ENCODE peak calls at places on chromosomes 2 and 18, in four cellular contexts. One of them, this sample, is unnamed.

GRCh38 chr18:48800479-48800876 is 150.3 kb downstream of the SMAD7 start:
- DNase-seq in psoas muscle: peak; percentile 28
- DNase-seq in IMR-90: no peak
- DNase-seq in CD8-positive, alpha-beta T cell: no peak
- DNase-seq in this sample: no peak

GRCh38 chr18:50578030-50578429 is 18.1 kb downstream of the MAPK4 start:
- DNase-seq in IMR-90: no peak
- DNase-seq in CD8-positive, alpha-beta T cell: no peak
- DNase-seq in psoas muscle: no peak
- DNase-seq in this sample: no peak

GRCh38 chr2:55511508-55512124 is 7.9 kb upstream of the CFAP36 start:
- DNase-seq in psoas muscle: no peak
- DNase-seq in IMR-90: peak; percentile 50
- DNase-seq in CD8-positive, alpha-beta T cell: no peak
- DNase-seq in this sample: peak; percentile 22

GRCh38 chr2:128271891-128272585 is 46.6 kb downstream of the HS6ST1 start:
- DNase-seq in IMR-90: no peak
- DNase-seq in CD8-positive, alpha-beta T cell: no peak
- DNase-seq in psoas muscle: peak; percentile 49
- DNase-seq in this sample: no peak

GRCh38 chr18:36895606-36896005 is 66.7 kb downstream of the KIAA1328 start:
- DNase-seq in IMR-90: no peak
- DNase-seq in CD8-positive, alpha-beta T cell: no peak
- DNase-seq in psoas muscle: no peak
- DNase-seq in this sample: no peak

GRCh38 chr2:113264713-113265403 is 13.9 kb downstream of the PAX8 start:
- DNase-seq in IMR-90: no peak
- DNase-seq in psoas muscle: no peak
- DNase-seq in CD8-positive, alpha-beta T cell: no peak
- DNase-seq in this sample: no peak

GRCh38 chr2:171459498-171459897 is 25.5 kb downstream of the DCAF17 start:
- DNase-seq in psoas muscle: no peak
- DNase-seq in CD8-positive, alpha-beta T cell: no peak
- DNase-seq in IMR-90: no peak
- DNase-seq in this sample: no peak

GRCh38 chr2:23449831-23450331 is 64.9 kb downstream of the KLHL29 start:
- DNase-seq in CD8-positive, alpha-beta T cell: no peak
- DNase-seq in IMR-90: no peak
- DNase-seq in psoas muscle: no peak
- DNase-seq in this sample: no peak

GRCh38 chr2:239602290-239603282 is 201.8 kb upstream of the HDAC4 start:
- DNase-seq in CD8-positive, alpha-beta T cell: no peak
- DNase-seq in psoas muscle: peak; percentile 23
- DNase-seq in IMR-90: no peak
- DNase-seq in this sample: no peak

GRCh38 chr2:120661551-120661950 is 74.1 kb upstream of the GLI2 start:
- DNase-seq in IMR-90: no peak
- DNase-seq in psoas muscle: peak; percentile 78
- DNase-seq in CD8-positive, alpha-beta T cell: no peak
- DNase-seq in this sample: peak; percentile 68

GRCh38 chr2:108575132-108575966 is 41.1 kb downstream of the LIMS1 start:
- DNase-seq in CD8-positive, alpha-beta T cell: no peak
- DNase-seq in psoas muscle: no peak
- DNase-seq in IMR-90: peak; percentile 95
- DNase-seq in this sample: no peak

GRCh38 chr2:28702415-28702859 is 49.2 kb upstream of the PPP1CB start:
- DNase-seq in IMR-90: no peak
- DNase-seq in psoas muscle: no peak
- DNase-seq in CD8-positive, alpha-beta T cell: no peak
- DNase-seq in this sample: no peak

GRCh38 chr2:136141510-136142154 is 23.7 kb upstream of the CXCR4 start:
- DNase-seq in CD8-positive, alpha-beta T cell: no peak
- DNase-seq in psoas muscle: no peak
- DNase-seq in IMR-90: no peak
- DNase-seq in this sample: no peak

GRCh38 chr2:26396734-26397298 is 4.9 kb upstream of the DRC1 start:
- DNase-seq in psoas muscle: no peak
- DNase-seq in CD8-positive, alpha-beta T cell: no peak
- DNase-seq in IMR-90: no peak
- DNase-seq in this sample: no peak

GRCh38 chr2:230400454-230400853 is 15.5 kb upstream of the SP100 start:
- DNase-seq in psoas muscle: no peak
- DNase-seq in CD8-positive, alpha-beta T cell: no peak
- DNase-seq in IMR-90: peak; percentile 65
- DNase-seq in this sample: no peak

GRCh38 chr2:195932-196331 is 67.9 kb downstream of the SH3YL1 start:
- DNase-seq in CD8-positive, alpha-beta T cell: no peak
- DNase-seq in psoas muscle: no peak
- DNase-seq in IMR-90: no peak
- DNase-seq in this sample: no peak

GRCh38 chr2:196336715-196337617 is 165.6 kb upstream of the STK17B start:
- DNase-seq in CD8-positive, alpha-beta T cell: no peak
- DNase-seq in psoas muscle: no peak
- DNase-seq in IMR-90: peak; percentile 58
- DNase-seq in this sample: peak; percentile 11

GRCh38 chr2:190446193-190446592 is 38.0 kb downstream of the MFSD6 start:
- DNase-seq in psoas muscle: no peak
- DNase-seq in IMR-90: no peak
- DNase-seq in CD8-positive, alpha-beta T cell: no peak
- DNase-seq in this sample: no peak

GRCh38 chr2:112803691-112804521 is 19.6 kb upstream of the IL1A start:
- DNase-seq in CD8-positive, alpha-beta T cell: no peak
- DNase-seq in psoas muscle: no peak
- DNase-seq in IMR-90: peak; percentile 94
- DNase-seq in this sample: no peak

GRCh38 chr2:215447056-215447455 is 11.2 kb upstream of the FN1 start:
- DNase-seq in psoas muscle: no peak
- DNase-seq in IMR-90: peak; percentile 41
- DNase-seq in CD8-positive, alpha-beta T cell: no peak
- DNase-seq in this sample: no peak

GRCh38 chr2:191217580-191217979 is 27.6 kb upstream of the MYO1B start:
- DNase-seq in psoas muscle: no peak
- DNase-seq in IMR-90: peak; percentile 76
- DNase-seq in CD8-positive, alpha-beta T cell: no peak
- DNase-seq in this sample: no peak

GRCh38 chr2:100610381-100610831 is 47.6 kb downstream of the PDCL3 start:
- DNase-seq in IMR-90: peak; percentile 49
- DNase-seq in CD8-positive, alpha-beta T cell: peak; percentile 73
- DNase-seq in psoas muscle: peak; percentile 79
- DNase-seq in this sample: peak; percentile 81

GRCh38 chr2:219441451-219442205 is 7.0 kb downstream of the SPEG start:
- DNase-seq in CD8-positive, alpha-beta T cell: peak; percentile 33
- DNase-seq in psoas muscle: peak; percentile 82
- DNase-seq in IMR-90: peak; percentile 54
- DNase-seq in this sample: peak; percentile 85

GRCh38 chr2:9311488-9311887 is 104.9 kb downstream of the ASAP2 start:
- DNase-seq in CD8-positive, alpha-beta T cell: no peak
- DNase-seq in IMR-90: peak; percentile 90
- DNase-seq in psoas muscle: peak; percentile 87
- DNase-seq in this sample: no peak

GRCh38 chr2:219689676-219690628 is 62.5 kb downstream of the SLC4A3 start:
- DNase-seq in psoas muscle: no peak
- DNase-seq in IMR-90: peak; percentile 74
- DNase-seq in CD8-positive, alpha-beta T cell: peak; percentile 13
- DNase-seq in this sample: peak; percentile 58

GRCh38 chr2:30765226-30765625 is 42.0 kb downstream of the CAPN13 start:
- DNase-seq in IMR-90: no peak
- DNase-seq in psoas muscle: no peak
- DNase-seq in CD8-positive, alpha-beta T cell: no peak
- DNase-seq in this sample: no peak

GRCh38 chr2:29309090-29310054 is 194.2 kb downstream of the CLIP4 start:
- DNase-seq in CD8-positive, alpha-beta T cell: peak; percentile 17
- DNase-seq in IMR-90: peak; percentile 66
- DNase-seq in psoas muscle: no peak
- DNase-seq in this sample: peak; percentile 60

GRCh38 chr2:235001237-235002133 is 49.7 kb downstream of the SH3BP4 start:
- DNase-seq in CD8-positive, alpha-beta T cell: no peak
- DNase-seq in psoas muscle: peak; percentile 19
- DNase-seq in IMR-90: no peak
- DNase-seq in this sample: no peak

GRCh38 chr2:235000426-235001236 is 48.8 kb downstream of the SH3BP4 start:
- DNase-seq in IMR-90: no peak
- DNase-seq in psoas muscle: peak; percentile 33
- DNase-seq in CD8-positive, alpha-beta T cell: no peak
- DNase-seq in this sample: no peak

GRCh38 chr2:235004289-235004903 is 52.6 kb downstream of the SH3BP4 start:
- DNase-seq in IMR-90: no peak
- DNase-seq in psoas muscle: peak; percentile 4
- DNase-seq in CD8-positive, alpha-beta T cell: no peak
- DNase-seq in this sample: no peak

GRCh38 chr2:235003096-235003775 is 51.4 kb downstream of the SH3BP4 start:
- DNase-seq in psoas muscle: peak; percentile 38
- DNase-seq in CD8-positive, alpha-beta T cell: no peak
- DNase-seq in IMR-90: no peak
- DNase-seq in this sample: no peak

DNA sequence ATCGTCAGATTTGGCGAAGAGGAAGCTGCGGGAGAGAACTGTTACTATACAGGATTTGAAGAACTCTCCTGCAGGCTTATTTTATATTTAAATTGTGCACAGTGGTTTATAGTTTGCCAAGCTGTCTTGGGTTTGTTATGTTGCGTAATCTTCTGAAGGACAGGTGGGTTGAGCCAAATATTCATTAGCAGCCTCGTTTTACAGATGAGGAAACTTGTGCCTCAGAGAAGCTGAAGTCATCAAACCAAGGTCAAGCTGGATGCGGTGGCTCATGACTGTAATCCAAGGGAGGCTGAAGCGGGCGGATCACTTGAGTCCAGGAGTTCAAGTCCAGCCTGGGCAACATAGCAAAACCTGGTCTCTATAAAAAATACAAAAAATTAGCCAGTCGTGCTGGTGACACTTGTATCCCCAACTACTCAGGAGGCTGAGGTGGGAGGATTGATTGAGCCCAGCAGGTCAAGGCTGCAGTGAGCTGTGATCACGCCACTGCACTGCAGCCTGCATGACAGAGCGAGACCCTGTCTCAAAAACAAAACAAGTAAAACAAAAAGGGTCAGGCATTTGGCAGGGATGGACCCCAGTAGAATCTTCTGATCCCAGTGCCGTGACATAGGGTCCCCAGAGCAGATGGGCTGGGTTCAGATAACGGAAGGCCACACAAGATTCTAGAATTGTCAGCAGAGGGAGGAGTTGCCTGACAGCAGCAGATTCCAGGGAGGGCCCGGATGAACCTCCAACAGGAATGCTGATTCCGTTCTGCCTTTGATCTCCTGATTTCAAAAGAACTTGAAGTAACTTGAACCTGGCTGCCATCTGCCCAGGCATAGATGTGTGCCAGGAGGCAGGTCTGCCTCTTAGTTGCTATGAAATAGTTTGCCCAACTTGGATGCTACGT is 50.6 kb downstream of the SH3BP4 start:
- DNase-seq in psoas muscle: peak; percentile 29
- DNase-seq in IMR-90: peak; percentile 58
- DNase-seq in CD8-positive, alpha-beta T cell: no peak
- DNase-seq in this sample: no peak
- TF ChIP-seq CTCF in psoas muscle: no peak
- TF ChIP-seq CTCF in IMR-90: no peak
- TF ChIP-seq CTCF in CD8-positive, alpha-beta T cell: no peak
- TF ChIP-seq CTCF in this sample: no peak

GRCh38 chr2:198465970-198466369 is 661.6 kb downstream of the PLCL1 start:
- DNase-seq in CD8-positive, alpha-beta T cell: no peak
- DNase-seq in psoas muscle: no peak
- DNase-seq in IMR-90: no peak
- DNase-seq in this sample: no peak

GRCh38 chr2:198476007-198476406 is 671.6 kb downstream of the PLCL1 start:
- DNase-seq in CD8-positive, alpha-beta T cell: no peak
- DNase-seq in IMR-90: no peak
- DNase-seq in psoas muscle: no peak
- DNase-seq in this sample: no peak

DNA sequence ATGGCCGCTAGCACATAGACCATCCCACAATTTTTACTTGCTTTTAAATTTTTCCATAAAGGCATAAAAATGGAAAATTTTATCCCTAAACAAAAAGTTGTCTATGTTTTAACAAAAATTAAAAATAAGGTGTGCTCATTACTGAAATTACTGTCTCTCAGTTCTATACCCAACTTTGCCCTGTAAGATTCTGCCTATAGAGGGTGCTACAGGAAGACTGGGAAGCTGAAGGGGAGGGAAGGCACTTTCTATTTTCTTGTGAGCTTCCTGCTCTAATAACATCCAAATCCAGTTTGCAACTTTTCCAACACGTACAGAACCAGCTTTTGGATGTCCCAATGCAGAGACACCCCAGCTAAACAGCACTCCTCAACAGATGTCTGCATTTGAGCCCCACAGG is 666.9 kb downstream of the PLCL1 start:
- DNase-seq in IMR-90: no peak
- DNase-seq in CD8-positive, alpha-beta T cell: no peak
- DNase-seq in psoas muscle: no peak
- DNase-seq in this sample: no peak
- TF ChIP-seq CTCF in IMR-90: no peak
- TF ChIP-seq CTCF in CD8-positive, alpha-beta T cell: no peak
- TF ChIP-seq CTCF in psoas muscle: no peak
- TF ChIP-seq CTCF in this sample: peak; percentile 5

DNA sequence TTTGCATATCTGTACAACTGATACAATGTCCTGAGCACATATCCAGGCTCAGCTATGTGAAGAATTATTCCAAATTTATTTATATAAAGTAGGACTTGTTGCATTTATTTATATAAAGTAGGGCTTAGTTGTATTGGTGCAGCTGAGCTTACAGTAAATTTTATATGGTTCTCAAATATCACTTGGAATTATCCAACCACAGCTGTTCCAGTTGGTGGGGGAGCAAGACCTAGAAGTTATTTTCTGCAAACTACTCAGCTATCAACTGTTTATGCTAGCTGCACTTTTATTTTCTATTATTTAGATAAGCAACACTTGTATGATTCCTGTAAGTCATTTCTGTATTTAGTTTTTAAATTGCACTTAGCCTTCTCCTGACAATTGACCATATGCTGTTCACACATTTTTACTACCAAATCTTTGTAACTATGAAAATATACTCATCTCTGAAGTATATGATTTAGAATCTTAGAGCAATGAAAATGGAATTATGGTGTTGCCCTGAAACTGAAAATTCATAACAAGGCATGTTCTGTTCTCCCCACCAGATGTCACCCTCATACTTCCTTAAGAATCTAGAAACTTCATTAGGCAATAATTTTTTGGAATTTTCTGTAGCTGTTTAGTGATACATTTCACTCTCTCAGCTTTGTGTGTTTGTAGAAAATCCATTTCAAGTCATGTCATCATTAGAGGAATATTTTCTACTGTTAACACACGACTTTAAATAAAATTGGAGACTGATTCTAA is 157.0 kb upstream of the CBLN2 start:
- DNase-seq in CD8-positive, alpha-beta T cell: no peak
- DNase-seq in psoas muscle: no peak
- DNase-seq in IMR-90: peak; percentile 14
- DNase-seq in this sample: no peak
- TF ChIP-seq CTCF in CD8-positive, alpha-beta T cell: no peak
- TF ChIP-seq CTCF in psoas muscle: no peak
- TF ChIP-seq CTCF in IMR-90: peak; percentile 48
- TF ChIP-seq CTCF in this sample: peak; percentile 47

DNA sequence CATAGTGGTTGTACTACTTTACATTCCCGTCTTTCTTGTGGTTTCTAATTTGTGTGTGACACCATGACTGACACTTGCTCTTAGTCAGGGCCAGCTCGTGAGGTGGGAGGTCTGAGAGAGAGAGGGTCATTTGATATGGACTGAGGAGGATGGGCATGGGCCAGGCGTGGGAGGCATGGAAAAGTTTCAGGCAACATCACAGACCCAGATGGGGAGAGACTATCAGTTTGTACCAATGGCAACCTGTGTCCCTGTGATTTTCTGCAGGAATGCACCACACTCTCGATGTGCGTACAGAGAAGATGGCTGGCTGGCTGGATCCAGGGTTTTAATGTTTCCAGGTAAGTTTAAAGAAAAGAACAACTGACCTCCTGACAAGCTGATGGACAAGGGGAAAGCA is 273.6 kb downstream of the CYRIA start:
- DNase-seq in psoas muscle: no peak
- DNase-seq in IMR-90: no peak
- DNase-seq in CD8-positive, alpha-beta T cell: no peak
- DNase-seq in this sample: no peak
- TF ChIP-seq CTCF in psoas muscle: no peak
- TF ChIP-seq CTCF in IMR-90: no peak
- TF ChIP-seq CTCF in CD8-positive, alpha-beta T cell: no peak
- TF ChIP-seq CTCF in this sample: no peak

This sample was measured in nephron progenitor cell.